ENCODE peak calls at places on chromosomes 6 and 20, in six cellular contexts. K is HFFc6; F is transverse colon; D is NCI-H1105; Y is dermis microvascular lymphatic vessel endothelial cell; N is activated CD4-positive, alpha-beta T cell treated with anti-CD3 and anti-CD28 coated beads, Interleukin-2, amount 10 ng/mL, durations not matched to agents 7 days and 5 days. V is an unnamed sample.

GRCh38 chr6:11328613-11329247 is 96.3 kb upstream of the NEDD9 start:
- DNase-seq in K (peak), F (no peak), D (no peak), Y (no peak), N (no peak), V (no peak)

GRCh38 chr6:170165085-170165484 is 125.8 kb downstream of the DLL1 start:
- DNase-seq in K (no peak), F (no peak), D (no peak), Y (no peak), N (no peak), V (peak)

GRCh38 chr6:163741743-163742363 is 327.3 kb downstream of the QKI start:
- DNase-seq in K (no peak), F (no peak), D (peak), Y (no peak), N (no peak), V (no peak)

GRCh38 chr6:167079853-167080297 is 43.0 kb upstream of the CCR6 start:
- DNase-seq in K (no peak), F (peak), D (no peak), Y (no peak), N (no peak), V (no peak)

GRCh38 chr20:47456952-47457724 is 44.5 kb upstream of the NCOA3 start:
- DNase-seq in K (peak), F (no peak), D (no peak), Y (no peak), N (no peak), V (no peak)

GRCh38 chr6:26057899-26058298 is 29.3 kb upstream of the HFE start:
- DNase-seq in K (no peak), F (no peak), D (no peak), Y (no peak), N (no peak), V (no peak)

GRCh38 chr20:33693741-33694645 is 7.8 kb upstream of the E2F1 start:
- DNase-seq in K (no peak), F (no peak), D (no peak), Y (no peak), N (no peak), V (no peak)

GRCh38 chr6:12113190-12113578 is 101.1 kb downstream of the HIVEP1 start:
- DNase-seq in K (peak), F (no peak), D (no peak), Y (peak), N (no peak), V (no peak)

GRCh38 chr20:19973920-19974620 is 43.1 kb upstream of the NAA20 start:
- DNase-seq in K (peak), F (peak), D (no peak), Y (peak), N (no peak), V (no peak)

GRCh38 chr20:38932457-38933120 is 6.4 kb downstream of the FAM83D start:
- DNase-seq in K (no peak), F (no peak), D (no peak), Y (no peak), N (no peak), V (no peak)

GRCh38 chr6:72689107-72689954 is 67.5 kb downstream of the KCNQ5 start:
- DNase-seq in K (no peak), F (no peak), D (no peak), Y (no peak), N (no peak), V (no peak)

GRCh38 chr20:40945754-40946451 is 82.7 kb upstream of the TOP1 start:
- DNase-seq in K (peak), F (peak), D (peak), Y (peak), N (peak), V (peak)

GRCh38 chr6:44201200-44201599 is 15.5 kb upstream of the MYMX start:
- DNase-seq in K (no peak), F (peak), D (no peak), Y (no peak), N (no peak), V (no peak)

GRCh38 chr6:44128020-44128917 is 915 bp downstream of the TMEM63B start:
- DNase-seq in K (no peak), F (peak), D (peak), Y (peak), N (peak), V (peak)

GRCh38 chr6:4776493-4776966 is 326 bp downstream of the CDYL start:
- DNase-seq in K (no peak), F (no peak), D (peak), Y (no peak), N (peak), V (peak)

GRCh38 chr6:131916847-131917246 is 34.3 kb downstream of the CCN2 start:
- DNase-seq in K (no peak), F (no peak), D (no peak), Y (no peak), N (no peak), V (no peak)

GRCh38 chr6:42563697-42564495 is at the start of gene UBR2:
- DNase-seq in K (peak), F (peak), D (peak), Y (peak), N (peak), V (peak)

GRCh38 chr6:20953019-20953418 is 418.8 kb downstream of the CDKAL1 start:
- DNase-seq in K (no peak), F (no peak), D (peak), Y (peak), N (no peak), V (peak)

GRCh38 chr20:50259705-50260479 is 69.3 kb downstream of the CEBPB start:
- DNase-seq in K (no peak), F (peak), D (no peak), Y (no peak), N (no peak), V (peak)